ENCODE peak calls at places on chromosomes 13 and 19, in eight cellular contexts. One of them, this sample, is unnamed.

GRCh38 chr19:11494634-11495285 is 10.9 kb downstream of the ZNF653 start:
- DNase-seq in occipital lobe: no peak
- DNase-seq in Calu3: no peak
- DNase-seq in ureter: no peak
- DNase-seq in nephron progenitor cell: no peak
- DNase-seq in Kasumi-1: no peak
- DNase-seq in neural crest cell: no peak
- DNase-seq in hepatic stellate cell: no peak
- DNase-seq in this sample: no peak

GRCh38 chr13:59493436-59493965 is 670.2 kb downstream of the DIAPH3 start:
- DNase-seq in occipital lobe: no peak
- DNase-seq in Calu3: no peak
- DNase-seq in ureter: no peak
- DNase-seq in nephron progenitor cell: no peak
- DNase-seq in Kasumi-1: no peak
- DNase-seq in neural crest cell: no peak
- DNase-seq in hepatic stellate cell: no peak
- DNase-seq in this sample: no peak

GRCh38 chr13:31395090-31395489 is 195.3 kb downstream of the B3GLCT start:
- DNase-seq in occipital lobe: no peak
- DNase-seq in Calu3: no peak
- DNase-seq in ureter: no peak
- DNase-seq in nephron progenitor cell: no peak
- DNase-seq in Kasumi-1: no peak
- DNase-seq in neural crest cell: no peak
- DNase-seq in hepatic stellate cell: no peak
- DNase-seq in this sample: no peak

GRCh38 chr13:78786399-78786879 is 127.5 kb upstream of the OBI1 start:
- DNase-seq in occipital lobe: no peak
- DNase-seq in Calu3: no peak
- DNase-seq in ureter: no peak
- DNase-seq in nephron progenitor cell: peak
- DNase-seq in Kasumi-1: no peak
- DNase-seq in neural crest cell: no peak
- DNase-seq in hepatic stellate cell: no peak
- DNase-seq in this sample: no peak

GRCh38 chr19:49862411-49863253 is 4.7 kb downstream of the PNKP start:
- DNase-seq in occipital lobe: no peak
- DNase-seq in Calu3: peak
- DNase-seq in ureter: no peak
- DNase-seq in nephron progenitor cell: peak
- DNase-seq in Kasumi-1: peak
- DNase-seq in neural crest cell: no peak
- DNase-seq in hepatic stellate cell: no peak
- DNase-seq in this sample: no peak

GRCh38 chr19:19259741-19260140 is 13.4 kb downstream of the TM6SF2 start:
- DNase-seq in occipital lobe: peak
- DNase-seq in Calu3: no peak
- DNase-seq in ureter: no peak
- DNase-seq in nephron progenitor cell: no peak
- DNase-seq in Kasumi-1: peak
- DNase-seq in neural crest cell: no peak
- DNase-seq in hepatic stellate cell: peak
- DNase-seq in this sample: peak

GRCh38 chr13:51342706-51343105 is 3.2 kb downstream of the SERPINE3 start:
- DNase-seq in occipital lobe: no peak
- DNase-seq in Calu3: no peak
- DNase-seq in ureter: no peak
- DNase-seq in nephron progenitor cell: no peak
- DNase-seq in Kasumi-1: no peak
- DNase-seq in neural crest cell: no peak
- DNase-seq in hepatic stellate cell: peak
- DNase-seq in this sample: no peak

GRCh38 chr19:29260477-29261317 is 47.7 kb upstream of the UQCRFS1 start:
- DNase-seq in occipital lobe: no peak
- DNase-seq in Calu3: peak
- DNase-seq in ureter: no peak
- DNase-seq in nephron progenitor cell: peak
- DNase-seq in Kasumi-1: peak
- DNase-seq in neural crest cell: peak
- DNase-seq in hepatic stellate cell: no peak
- DNase-seq in this sample: peak

GRCh38 chr19:47447470-47448359 is 24.0 kb downstream of the SLC8A2 start:
- DNase-seq in occipital lobe: peak
- DNase-seq in Calu3: peak
- DNase-seq in ureter: peak
- DNase-seq in nephron progenitor cell: peak
- DNase-seq in Kasumi-1: no peak
- DNase-seq in neural crest cell: peak
- DNase-seq in hepatic stellate cell: peak
- DNase-seq in this sample: peak

GRCh38 chr19:43784981-43785808 is 4.4 kb upstream of the KCNN4 start:
- DNase-seq in occipital lobe: no peak
- DNase-seq in Calu3: peak
- DNase-seq in ureter: no peak
- DNase-seq in nephron progenitor cell: peak
- DNase-seq in Kasumi-1: peak
- DNase-seq in neural crest cell: peak
- DNase-seq in hepatic stellate cell: peak
- DNase-seq in this sample: peak